ENCODE peak calls at places on chromosome 20, in eight cellular contexts. G is A549; D is CD8-positive, alpha-beta memory T cell; Y is naive thymus-derived CD4-positive, alpha-beta T cell; C is spleen; S is heart right ventricle; U is tibial artery; V is cardiac muscle cell. X is an unnamed sample.

GRCh38 chr20:34753706-34754461 is 49.7 kb downstream of the TP53INP2 start:
- DNase-seq in C (no peak), D (no peak), Y (no peak), G (no peak), S (no peak), U (no peak), V (no peak), X (no peak)

GRCh38 chr20:5030348-5031205 is 29.3 kb upstream of the SLC23A2 start:
- DNase-seq in G (no peak), D (no peak), U (no peak), V (no peak), Y (no peak), C (peak; percentile 17), S (no peak), X (no peak)

GRCh38 chr20:62493886-62494285 is 18.1 kb upstream of the GATA5 start:
- DNase-seq in C (no peak), S (no peak), U (no peak), V (no peak), Y (no peak), G (no peak), D (no peak), X (no peak)

GRCh38 chr20:58439974-58440767 is 51.1 kb downstream of the VAPB start:
- DNase-seq in U (no peak), C (no peak), D (no peak), V (no peak), Y (no peak), G (no peak), S (no peak), X (no peak)

GRCh38 chr20:63086421-63087235 is 79.9 kb upstream of the BHLHE23 start:
- DNase-seq in C (peak; percentile 64), G (no peak), D (peak; percentile 38), U (peak; percentile 53), S (peak; percentile 4), V (no peak), Y (no peak), X (no peak)

GRCh38 chr20:35742741-35743523 is 872 bp upstream of the RBM39 start:
- DNase-seq in V (peak; percentile 34), S (no peak), Y (no peak), U (no peak), C (no peak), D (no peak), G (no peak), X (no peak)

GRCh38 chr20:22003680-22004079 is 298.2 kb downstream of the PAX1 start:
- DNase-seq in G (no peak), Y (no peak), S (no peak), V (no peak), C (no peak), U (no peak), D (no peak), X (no peak)

GRCh38 chr20:13276945-13277582 is 56.0 kb downstream of the ISM1 start:
- DNase-seq in G (no peak), D (no peak), Y (no peak), S (no peak), U (no peak), V (no peak), C (no peak), X (no peak)

GRCh38 chr20:57867181-57867803 is 157.5 kb upstream of the PMEPA1 start:
- DNase-seq in G (no peak), C (no peak), U (no peak), Y (no peak), D (no peak), V (no peak), S (no peak), X (no peak)

GRCh38 chr20:62413896-62414481 is 6.9 kb upstream of the CABLES2 start:
- DNase-seq in C (no peak), U (no peak), G (peak; percentile 47), S (no peak), D (no peak), Y (no peak), V (no peak), X (no peak)

GRCh38 chr20:33908351-33908750 is 85.4 kb upstream of the RALY start:
- DNase-seq in V (no peak), S (no peak), Y (no peak), C (no peak), G (no peak), D (no peak), U (peak; percentile 67), X (no peak)

GRCh38 chr20:59672576-59672975 is 68.2 kb downstream of the PHACTR3 start:
- DNase-seq in C (no peak), V (no peak), S (no peak), D (no peak), Y (no peak), G (no peak), U (no peak), X (no peak)

GRCh38 chr20:11329271-11329670 is 588.4 kb upstream of the BTBD3 start:
- DNase-seq in D (no peak), U (no peak), S (no peak), Y (no peak), C (no peak), G (no peak), V (no peak), X (no peak)

GRCh38 chr20:3218307-3218988 is 9.2 kb downstream of the ITPA start:
- DNase-seq in D (peak; percentile 78), G (peak; percentile 89), U (no peak), C (peak; percentile 93), Y (peak; percentile 63), V (peak; percentile 60), S (peak; percentile 72), X (peak; percentile 60)

GRCh38 chr20:2521369-2522305 is 12.9 kb upstream of the ZNF343 start:
- DNase-seq in S (peak; percentile 24), Y (peak; percentile 21), G (peak; percentile 50), D (peak; percentile 65), V (peak; percentile 67), C (no peak), U (no peak), X (peak; percentile 27)

GRCh38 chr20:25090492-25091429 is 8.8 kb upstream of the VSX1 start:
- DNase-seq in S (no peak), C (peak; percentile 90), Y (peak; percentile 70), G (no peak), D (peak; percentile 89), U (no peak), V (no peak), X (peak; percentile 59)

GRCh38 chr20:19835533-19836222 is 77.6 kb downstream of the RIN2 start:
- DNase-seq in S (peak; percentile 40), V (peak; percentile 66), G (no peak), U (no peak), D (no peak), Y (no peak), C (no peak), X (no peak)

GRCh38 chr20:51930775-51931174 is 128.5 kb upstream of the SALL4 start:
- DNase-seq in V (no peak), Y (no peak), S (no peak), G (no peak), C (no peak), U (no peak), D (no peak), X (no peak)

GRCh38 chr20:56211051-56211450 is 37.5 kb upstream of the MC3R start:
- DNase-seq in V (no peak), U (no peak), S (no peak), G (no peak), D (no peak), C (no peak), Y (no peak), X (no peak)
- H3K9me3 ChIP-seq in V (no peaks in the 10 kb centered on the region), U (no peaks in the 10 kb centered on the region), S (no peaks in the 10 kb centered on the region), G (no peaks in the 10 kb centered on the region), D (no peaks in the 10 kb centered on the region), C (no peaks in the 10 kb centered on the region), Y (no peaks in the 10 kb centered on the region), X (no peaks in the 10 kb centered on the region)

GRCh38 chr20:31500527-31500926 is 13.7 kb upstream of the HM13 start:
- DNase-seq in D (no peak), C (no peak), V (no peak), S (no peak), Y (no peak), G (no peak), U (no peak), X (no peak)
- H3K9me3 ChIP-seq in D (no peaks in the 10 kb centered on the region), C (no peaks in the 10 kb centered on the region), V (no peaks in the 10 kb centered on the region), S (no peaks in the 10 kb centered on the region), Y (no peaks in the 10 kb centered on the region), G (no peaks in the 10 kb centered on the region), U (no peaks in the 10 kb centered on the region), X (no peaks in the 10 kb centered on the region)

DNA sequence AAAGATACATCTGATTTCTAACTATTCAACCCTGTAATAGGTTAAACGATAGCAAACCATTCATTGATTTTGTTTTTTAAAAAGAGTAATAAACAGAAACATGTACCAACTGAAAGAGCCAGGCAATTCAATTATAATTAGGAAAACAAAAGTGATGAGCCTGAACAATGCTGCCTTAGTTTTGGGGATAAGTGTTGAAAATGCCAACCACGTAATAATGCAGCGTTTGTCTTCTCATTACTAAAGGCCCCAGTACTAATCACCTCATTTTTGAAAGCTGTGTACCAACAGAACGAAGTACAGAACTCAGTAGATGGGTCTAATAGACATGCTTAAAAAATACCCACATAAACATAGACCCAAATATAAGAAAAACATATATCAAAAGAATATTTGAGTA is 663.6 kb upstream of the CHD6 start:
- DNase-seq in V (no peak), D (no peak), Y (no peak), G (no peak), C (no peak), U (no peak), S (no peak), X (no peak)
- H3K9me3 ChIP-seq in V (no peaks in the 10 kb centered on the region), D (no peaks in the 10 kb centered on the region), Y (no peaks in the 10 kb centered on the region), G (no peaks in the 10 kb centered on the region), C (peaks cover 14% of the 10 kb centered on the region), U (no peaks in the 10 kb centered on the region), S (peaks cover 13% of the 10 kb centered on the region), X (no peaks in the 10 kb centered on the region)

GRCh38 chr20:55744896-55745295 is 260.4 kb downstream of the CBLN4 start:
- DNase-seq in Y (no peak), S (no peak), G (no peak), V (peak; percentile 12), U (no peak), C (no peak), D (no peak), X (no peak)
- H3K9me3 ChIP-seq in Y (no peaks in the 10 kb centered on the region), S (no peaks in the 10 kb centered on the region), G (no peaks in the 10 kb centered on the region), V (no peaks in the 10 kb centered on the region), U (no peaks in the 10 kb centered on the region), C (no peaks in the 10 kb centered on the region), D (no peaks in the 10 kb centered on the region), X (no peaks in the 10 kb centered on the region)

X was measured in T-helper 17 cell.